ENCODE peak calls at places on chromosomes 7 and 10, in nine cellular contexts. L is activated CD4-positive, alpha-beta T cell treated with anti-CD3 and anti-CD28 coated beads, Interleukin-2, amount 10 ng/mL, durations not matched to agents 7 days and 5 days; B is GM23338; W is esophagus squamous epithelium; J is WTC11; I is glutamatergic neuron; X is psoas muscle; T is H7; H is activated naive CD4-positive, alpha-beta T cell treated with anti-CD3 and anti-CD28 coated beads, Interleukin-2, amount 50 U/mL, for 72 hours. M is an unnamed sample.

GRCh38 chr7:105975770-105976428 is 12.8 kb downstream of the CDHR3 start:
- DNase-seq in T (no peak), W (no peak), X (no peak), J (no peak), H (no peak), B (no peak), I (no peak), L (no peak), M (no peak)

GRCh38 chr10:58531084-58531695 is 18.5 kb downstream of the BICC1 start:
- DNase-seq in B (peak; percentile 86), L (peak; percentile 63), I (peak; percentile 67), H (no peak), J (peak; percentile 69), T (no peak), X (peak; percentile 10), W (no peak), M (no peak)

GRCh38 chr7:105647591-105647990 is 66.3 kb upstream of the EFCAB10 start:
- DNase-seq in H (no peak), X (no peak), W (no peak), J (no peak), T (no peak), L (no peak), I (no peak), B (no peak), M (no peak)

GRCh38 chr7:24825931-24826661 is 68.8 kb upstream of the GSDME start:
- DNase-seq in I (no peak), H (no peak), J (no peak), T (peak; percentile 13), L (no peak), X (no peak), W (no peak), B (peak; percentile 53), M (no peak)

GRCh38 chr7:107661081-107661864 is 645 bp downstream of the SLC26A4 start:
- DNase-seq in I (peak; percentile 77), H (peak; percentile 61), X (peak; percentile 27), J (peak; percentile 72), L (peak; percentile 57), B (peak; percentile 84), W (no peak), T (peak; percentile 83), M (peak; percentile 73)

GRCh38 chr7:47180268-47180826 is 401.6 kb downstream of the TNS3 start:
- DNase-seq in X (peak; percentile 36), B (peak; percentile 78), H (no peak), L (no peak), T (peak; percentile 71), W (no peak), I (peak; percentile 75), J (peak; percentile 59), M (no peak)

GRCh38 chr10:93222211-93222754 is 148.6 kb downstream of the CYP26A1 start:
- DNase-seq in J (no peak), L (no peak), T (no peak), B (no peak), H (no peak), W (no peak), I (no peak), X (no peak), M (no peak)

GRCh38 chr7:25579688-25580075 is 351.4 kb upstream of the NPVF start:
- DNase-seq in T (no peak), J (no peak), W (no peak), B (no peak), I (no peak), X (no peak), H (no peak), L (no peak), M (no peak)

GRCh38 chr10:110978204-110978603 is 58.8 kb downstream of the SHOC2 start:
- DNase-seq in I (no peak), L (no peak), J (no peak), B (no peak), T (no peak), W (no peak), H (no peak), X (no peak), M (no peak)

GRCh38 chr7:116395125-116395791 is 104.3 kb upstream of the CAV2 start:
- DNase-seq in W (no peak), H (no peak), L (no peak), B (no peak), X (no peak), T (no peak), I (no peak), J (no peak), M (no peak)

GRCh38 chr7:41711283-41712064 is 8.6 kb upstream of the INHBA start:
- DNase-seq in W (no peak), J (peak; percentile 73), H (no peak), X (no peak), L (no peak), B (peak; percentile 85), T (peak; percentile 67), I (peak; percentile 52), M (peak; percentile 36)

GRCh38 chr7:106052681-106053080 is 59.4 kb downstream of the SYPL1 start:
- DNase-seq in J (no peak), X (no peak), W (no peak), L (no peak), T (no peak), H (no peak), I (no peak), B (no peak), M (no peak)

M was measured in left ventricle myocardium superior.